ENCODE peak calls at places on chromosomes 3 and 15, in six cellular contexts. One of them, this sample, is unnamed.

GRCh38 chr15:56772868-56773639 is 39.7 kb upstream of the ZNF280D start:
- DNase-seq in ACHN: no peak
- DNase-seq in AG04450: no peak
- DNase-seq in EL: peak
- DNase-seq in AG20443: no peak
- DNase-seq in HTR-8/SVneo: no peak
- DNase-seq in this sample: no peak

GRCh38 chr15:40493089-40493840 is 22.5 kb downstream of the CHST14 start:
- DNase-seq in AG20443: no peak
- DNase-seq in EL: peak
- DNase-seq in HTR-8/SVneo: no peak
- DNase-seq in AG04450: no peak
- DNase-seq in ACHN: no peak
- DNase-seq in this sample: no peak

GRCh38 chr15:68431037-68431791 is 749 bp downstream of the ITGA11 start:
- DNase-seq in EL: no peak
- DNase-seq in AG04450: no peak
- DNase-seq in HTR-8/SVneo: peak
- DNase-seq in ACHN: no peak
- DNase-seq in AG20443: peak
- DNase-seq in this sample: no peak

GRCh38 chr3:73258057-73258456 is 196.6 kb downstream of the EBLN2 start:
- DNase-seq in HTR-8/SVneo: no peak
- DNase-seq in AG20443: no peak
- DNase-seq in EL: no peak
- DNase-seq in AG04450: no peak
- DNase-seq in ACHN: no peak
- DNase-seq in this sample: no peak

GRCh38 chr3:71581981-71582611 is 1.4 kb downstream of the FOXP1 start:
- DNase-seq in ACHN: peak
- DNase-seq in HTR-8/SVneo: no peak
- DNase-seq in AG04450: no peak
- DNase-seq in AG20443: no peak
- DNase-seq in EL: peak
- DNase-seq in this sample: no peak

GRCh38 chr3:10999516-10999915 is 7.0 kb downstream of the SLC6A1 start:
- DNase-seq in EL: no peak
- DNase-seq in HTR-8/SVneo: no peak
- DNase-seq in ACHN: no peak
- DNase-seq in AG20443: no peak
- DNase-seq in AG04450: no peak
- DNase-seq in this sample: no peak

GRCh38 chr3:86175593-86175992 is 815.4 kb downstream of the VGLL3 start:
- DNase-seq in HTR-8/SVneo: no peak
- DNase-seq in AG04450: no peak
- DNase-seq in ACHN: no peak
- DNase-seq in AG20443: no peak
- DNase-seq in EL: no peak
- DNase-seq in this sample: no peak

GRCh38 chr3:12148183-12148940 is 10.3 kb downstream of the TIMP4 start:
- DNase-seq in EL: no peak
- DNase-seq in AG04450: no peak
- DNase-seq in HTR-8/SVneo: no peak
- DNase-seq in AG20443: no peak
- DNase-seq in ACHN: no peak
- DNase-seq in this sample: no peak

GRCh38 chr3:74127261-74127660 is 487.2 kb downstream of the CNTN3 start:
- DNase-seq in EL: no peak
- DNase-seq in AG04450: no peak
- DNase-seq in AG20443: no peak
- DNase-seq in ACHN: no peak
- DNase-seq in HTR-8/SVneo: no peak
- DNase-seq in this sample: no peak

This sample was measured in GM04504.